ENCODE peak calls at places on chromosomes 13 and 19, in eight cellular contexts. N is suprapubic skin, O is progenitor cell of endocrine pancreas, E is PC-3, W is psoas muscle, B is uterus, D is Calu3, V is activated B cell treated with CpG ODN at 0.5 μM for 24 hours. U is an unnamed sample.

GRCh38 chr19:49017666-49018351 is 918 bp upstream of the LHB start:
- DNase-seq in D (peak), N (no peak), W (peak), O (peak), E (peak), V (peak), B (no peak), U (no peak)

GRCh38 chr19:45800009-45800553 is 7.4 kb upstream of the DMWD start:
- DNase-seq in N (no peak), E (no peak), V (no peak), B (no peak), W (no peak), D (no peak), O (no peak), U (no peak)

GRCh38 chr13:44393391-44393790 is 19.8 kb downstream of the SERP2 start:
- DNase-seq in E (no peak), D (no peak), B (no peak), N (no peak), O (no peak), V (no peak), W (no peak), U (no peak)

GRCh38 chr13:48828962-48829405 is 146.7 kb upstream of the FNDC3A start:
- DNase-seq in O (no peak), V (no peak), W (no peak), N (no peak), E (peak), B (no peak), D (peak), U (no peak)

GRCh38 chr19:15107056-15108010 is at the start of gene SYDE1:
- DNase-seq in D (peak), W (peak), N (no peak), B (peak), E (peak), O (no peak), V (no peak), U (no peak)

GRCh38 chr13:35848868-35849644 is 282.1 kb downstream of the DCLK1 start:
- DNase-seq in B (no peak), V (no peak), W (no peak), N (no peak), D (no peak), O (no peak), E (no peak), U (no peak)

GRCh38 chr13:48403151-48403631 is 9.7 kb downstream of the LPAR6 start:
- DNase-seq in D (no peak), V (no peak), N (no peak), E (no peak), B (no peak), O (no peak), W (no peak), U (no peak)

GRCh38 chr19:15456871-15457700 is 7.3 kb downstream of the RASAL3 start:
- DNase-seq in O (no peak), W (no peak), B (no peak), V (no peak), N (no peak), E (peak), D (peak), U (no peak)

GRCh38 chr13:51000576-51001260 is 91.1 kb downstream of the RNASEH2B start:
- DNase-seq in E (peak), D (no peak), V (no peak), N (no peak), W (peak), B (peak), O (no peak), U (no peak)

GRCh38 chr13:76833465-76833864 is 52.7 kb downstream of the KCTD12 start:
- DNase-seq in E (no peak), V (no peak), D (no peak), W (no peak), N (no peak), O (no peak), B (no peak), U (no peak)

GRCh38 chr13:40576369-40576768 is 90.1 kb downstream of the FOXO1 start:
- DNase-seq in O (no peak), W (no peak), E (no peak), V (no peak), D (no peak), B (no peak), N (no peak), U (no peak)

GRCh38 chr13:49457221-49457620 is 13.1 kb downstream of the SETDB2 start:
- DNase-seq in B (no peak), V (no peak), W (no peak), O (no peak), E (peak), D (no peak), N (no peak), U (no peak)

GRCh38 chr19:15417699-15418098 is 1.1 kb downstream of the AKAP8L start:
- DNase-seq in W (peak), D (no peak), B (no peak), E (peak), V (no peak), N (no peak), O (no peak), U (peak)

GRCh38 chr13:45063261-45063870 is 56.9 kb upstream of the GTF2F2 start:
- DNase-seq in E (no peak), V (no peak), N (no peak), W (no peak), O (no peak), B (no peak), D (no peak), U (no peak)

GRCh38 chr19:8308891-8309291 is 733 bp upstream of the CD320 start:
- DNase-seq in E (no peak), B (peak), V (no peak), O (peak), N (peak), W (peak), D (no peak), U (peak)

GRCh38 chr19:43699506-43700367 is 16.1 kb upstream of the IRGC start:
- DNase-seq in B (no peak), D (no peak), E (no peak), W (peak), O (peak), N (no peak), V (peak), U (no peak)

GRCh38 chr13:46655727-46656180 is 102.8 kb downstream of the LRCH1 start:
- DNase-seq in D (no peak), W (no peak), N (no peak), O (no peak), V (no peak), E (no peak), B (no peak), U (no peak)

DNA sequence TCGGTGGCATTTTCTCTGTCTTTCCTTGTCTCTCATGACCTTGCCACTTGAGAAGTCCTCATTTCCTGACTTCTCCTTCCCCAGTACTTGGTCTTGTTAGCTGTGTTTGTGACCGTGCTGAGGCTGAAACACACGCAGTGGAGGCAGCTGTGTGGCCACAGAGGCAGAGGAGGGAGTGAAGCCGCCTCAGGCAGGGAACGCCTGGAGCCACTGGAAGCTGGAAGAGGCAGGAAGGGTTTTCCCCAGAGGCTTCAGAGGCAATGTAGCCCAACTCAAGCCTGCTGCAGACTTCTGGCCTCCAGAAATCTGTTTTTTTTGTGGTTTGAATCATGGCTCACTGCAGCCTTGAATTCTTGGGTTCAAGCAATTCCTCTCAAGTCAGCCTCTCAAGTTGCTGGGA is 29.3 kb upstream of the ARGLU1 start:
- DNase-seq in E (no peak), V (no peak), O (no peak), N (no peak), B (no peak), W (peak), D (no peak), U (no peak)
- TF ChIP-seq CTCF in E (no peak), V (no peak), O (no peak), N (no peak), B (no peak), W (no peak), D (no peak), U (no peak)

GRCh38 chr19:50465986-50466771 is 10.1 kb upstream of the EMC10 start:
- DNase-seq in N (no peak), W (peak), B (no peak), D (peak), O (peak), E (peak), V (no peak), U (peak)
- TF ChIP-seq CTCF in N (no peak), W (peak), B (no peak), D (peak), O (peak), E (peak), V (no peak), U (peak)

DNA sequence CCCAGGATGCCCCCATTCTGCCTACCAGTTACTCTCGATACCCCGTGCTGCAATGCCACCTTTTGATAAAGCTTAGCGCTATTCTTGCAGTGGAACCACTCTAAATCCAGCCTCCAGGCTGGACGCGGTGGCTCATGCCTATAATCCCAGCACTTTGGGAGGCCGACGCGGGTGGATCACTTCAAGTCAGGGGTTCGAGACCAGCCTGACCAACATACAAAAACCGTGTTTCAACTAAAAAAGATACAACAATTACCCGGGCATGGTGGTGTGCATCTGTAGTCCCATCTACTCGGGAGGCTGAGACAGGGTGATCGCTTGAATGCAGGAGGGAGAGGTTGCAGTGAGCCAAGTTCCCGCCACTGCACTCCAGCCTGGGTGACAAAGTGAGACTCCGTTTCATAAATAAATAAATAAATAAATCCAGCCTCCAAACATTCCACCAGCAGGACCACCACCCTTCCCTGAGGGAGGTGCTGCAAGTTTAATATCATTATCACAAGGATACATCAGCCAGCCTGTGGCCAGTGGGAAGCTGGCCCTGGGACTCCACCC is 27.7 kb downstream of the CYP2B6 start:
- DNase-seq in N (peak), W (no peak), V (no peak), E (no peak), O (no peak), B (no peak), D (no peak), U (no peak)
- TF ChIP-seq CTCF in N (no peak), W (no peak), V (no peak), E (no peak), O (no peak), B (no peak), D (no peak), U (no peak)

GRCh38 chr13:28753946-28754345 is 35.2 kb upstream of the SLC46A3 start:
- DNase-seq in D (no peak), N (no peak), E (no peak), W (no peak), B (no peak), V (no peak), O (no peak), U (no peak)

GRCh38 chr13:28751210-28751935 is 32.6 kb upstream of the SLC46A3 start:
- DNase-seq in D (no peak), B (no peak), N (no peak), V (no peak), W (no peak), O (no peak), E (no peak), U (no peak)

GRCh38 chr13:28753208-28753892 is 34.6 kb upstream of the SLC46A3 start:
- DNase-seq in W (no peak), D (peak), E (peak), N (no peak), B (no peak), V (no peak), O (no peak), U (no peak)

GRCh38 chr13:28755546-28755870 is 36.7 kb upstream of the SLC46A3 start:
- DNase-seq in B (no peak), E (no peak), N (no peak), D (no peak), V (no peak), O (no peak), W (no peak), U (no peak)

GRCh38 chr13:28754698-28755545 is 36.2 kb upstream of the SLC46A3 start:
- DNase-seq in V (no peak), W (peak), D (no peak), B (peak), E (peak), N (no peak), O (no peak), U (no peak)
- TF ChIP-seq CTCF in V (no peak), W (peak), D (no peak), B (no peak), E (no peak), N (no peak), O (no peak), U (no peak)

GRCh38 chr19:54158812-54159351 is 639 bp downstream of the LENG1 start:
- DNase-seq in N (no peak), E (peak), D (no peak), B (no peak), W (no peak), V (no peak), O (no peak), U (no peak)

GRCh38 chr19:54156953-54157352 is 2.6 kb downstream of the LENG1 start:
- DNase-seq in N (no peak), D (no peak), B (no peak), O (no peak), V (no peak), E (no peak), W (no peak), U (no peak)

GRCh38 chr19:54160948-54161347 is 1.4 kb upstream of the LENG1 start:
- DNase-seq in E (peak), O (no peak), W (no peak), D (no peak), N (no peak), B (no peak), V (no peak), U (no peak)

GRCh38 chr19:54160182-54160811 is 776 bp upstream of the LENG1 start:
- DNase-seq in E (peak), W (no peak), V (no peak), B (no peak), D (no peak), N (no peak), O (no peak), U (no peak)

GRCh38 chr19:54159352-54160181 is at the start of gene LENG1:
- DNase-seq in V (peak), E (peak), D (peak), O (peak), W (peak), N (peak), B (peak), U (peak)
- TF ChIP-seq CTCF in V (no peak), E (peak), D (peak), O (peak), W (peak), N (no peak), B (peak), U (peak)

GRCh38 chr13:57716295-57716694 is 84.8 kb downstream of the PCDH17 start:
- DNase-seq in E (no peak), O (no peak), B (no peak), D (no peak), V (no peak), N (no peak), W (no peak), U (no peak)
- TF ChIP-seq CTCF in E (no peak), O (peak), B (no peak), D (no peak), V (no peak), N (no peak), W (no peak), U (no peak)

DNA sequence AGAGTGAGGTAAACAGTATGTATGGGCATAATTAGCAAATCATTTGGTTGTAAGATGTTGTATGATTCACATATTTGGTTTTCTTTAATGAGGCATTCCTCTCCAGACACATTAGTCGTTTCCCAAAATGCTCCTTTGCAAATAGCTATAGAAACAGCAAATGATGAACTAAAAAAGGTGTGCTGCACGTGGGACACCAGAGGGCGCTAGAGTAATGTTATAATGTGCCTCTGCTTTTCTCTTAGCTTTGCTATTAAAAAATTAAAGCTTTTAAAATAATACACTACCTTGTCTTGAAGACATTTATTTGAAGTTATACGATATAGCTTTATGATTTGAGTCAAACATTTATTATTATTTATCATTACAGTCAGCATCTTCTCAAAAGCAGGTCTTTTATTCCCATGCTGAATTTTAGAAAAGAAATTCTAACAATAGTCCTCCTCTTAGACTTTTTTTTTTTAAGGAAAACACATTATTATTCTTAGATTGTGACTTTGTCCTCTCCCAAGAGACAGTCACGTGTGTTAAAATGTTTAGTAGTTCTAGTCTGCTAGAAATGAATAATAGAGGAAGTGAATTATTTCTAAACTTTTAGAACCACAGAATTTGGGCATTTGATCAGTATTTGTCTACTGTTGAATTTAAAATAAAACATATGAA is 121.6 kb upstream of the FRY start:
- DNase-seq in O (peak), V (no peak), D (peak), N (no peak), E (peak), B (peak), W (no peak), U (no peak)
- TF ChIP-seq CTCF in O (peak), V (peak), D (peak), N (peak), E (peak), B (peak), W (peak), U (peak)

GRCh38 chr19:4715529-4716221 is 8.0 kb downstream of the DPP9 start:
- DNase-seq in D (no peak), O (no peak), N (no peak), E (no peak), W (no peak), B (no peak), V (no peak), U (peak)

GRCh38 chr19:4719499-4719866 is 4.2 kb downstream of the DPP9 start:
- DNase-seq in V (no peak), O (no peak), B (no peak), W (no peak), E (no peak), D (no peak), N (no peak), U (no peak)

GRCh38 chr19:4717966-4718701 is 5.5 kb downstream of the DPP9 start:
- DNase-seq in O (no peak), V (no peak), N (no peak), W (no peak), D (no peak), B (no peak), E (no peak), U (no peak)

GRCh38 chr19:4720037-4720700 is 3.5 kb downstream of the DPP9 start:
- DNase-seq in D (no peak), W (no peak), O (no peak), B (no peak), E (no peak), N (no peak), V (no peak), U (no peak)

GRCh38 chr19:4717191-4717965 is 6.3 kb downstream of the DPP9 start:
- DNase-seq in E (peak), D (no peak), O (no peak), V (no peak), B (no peak), N (no peak), W (no peak), U (no peak)
- TF ChIP-seq CTCF in E (no peak), D (no peak), O (no peak), V (no peak), B (no peak), N (no peak), W (no peak), U (no peak)

GRCh38 chr19:1858412-1859081 is 4.8 kb downstream of the KLF16 start:
- DNase-seq in V (no peak), E (no peak), D (no peak), W (no peak), O (no peak), N (no peak), B (no peak), U (no peak)
- TF ChIP-seq CTCF in V (no peak), E (no peak), D (no peak), W (no peak), O (no peak), N (no peak), B (no peak), U (no peak)